ENCODE peak calls at places on chromosomes 7 and 10, in four cellular contexts. A is HepG2, I is K562, M is GM12878. V is an unnamed sample.

GRCh38 chr10:31147220-31147608 is 115.5 kb upstream of the ZNF438 start:
- DNase-seq in A (no peak), I (no peak), M (no peak), V (no peak)

GRCh38 chr10:131000737-131001136 is 310.8 kb downstream of the TCERG1L start:
- DNase-seq in A (no peak), I (no peak), M (no peak), V (no peak)

GRCh38 chr7:151140826-151141225 is 26.7 kb downstream of the GBX1 start:
- DNase-seq in A (no peak), I (no peak), M (no peak), V (no peak)

GRCh38 chr10:34689053-34689452 is 126.0 kb downstream of the PARD3 start:
- DNase-seq in A (no peak), I (no peak), M (no peak), V (no peak)

GRCh38 chr7:29350351-29350750 is 155.8 kb downstream of the CHN2 start:
- DNase-seq in A (no peak), I (no peak), M (no peak), V (no peak)

GRCh38 chr7:143443153-143443552 is at the start of gene TAS2R60:
- DNase-seq in A (no peak), I (no peak), M (no peak), V (no peak)

GRCh38 chr10:69959911-69960310 is 92.7 kb upstream of the MACROH2A2 start:
- DNase-seq in A (no peak), I (no peak), M (no peak), V (no peak)

GRCh38 chr10:5951167-5951711 is 26.1 kb downstream of the IL15RA start:
- DNase-seq in A (no peak), I (no peak), M (no peak), V (no peak)

GRCh38 chr7:149257146-149257545 is 4.8 kb upstream of the ZNF783 start:
- DNase-seq in A (no peak), I (no peak), M (no peak), V (no peak)

GRCh38 chr10:43691503-43691902 is 42.8 kb upstream of the ZNF32 start:
- DNase-seq in A (no peak), I (no peak), M (no peak), V (no peak)

GRCh38 chr7:42745357-42746022 is 166.4 kb downstream of the C7orf25 start:
- DNase-seq in A (peak; percentile 1), I (peak; percentile 60), M (no peak), V (peak; percentile 54)

GRCh38 chr10:1372212-1372611 is 316.0 kb downstream of the WDR37 start:
- DNase-seq in A (no peak), I (no peak), M (no peak), V (no peak)

GRCh38 chr7:2231992-2232765 is 566 bp downstream of the MAD1L1 start:
- DNase-seq in A (peak; percentile 47), I (peak; percentile 22), M (no peak), V (peak; percentile 39)

GRCh38 chr7:149196151-149196704 is 882 bp downstream of the ZNF282 start:
- DNase-seq in A (no peak), I (peak; percentile 40), M (no peak), V (peak; percentile 38)

GRCh38 chr7:22438994-22439393 is 61.0 kb downstream of the STEAP1B start:
- DNase-seq in A (no peak), I (no peak), M (no peak), V (no peak)

GRCh38 chr7:151104411-151105235 is 18.3 kb downstream of the AGAP3 start:
- DNase-seq in A (no peak), I (no peak), M (no peak), V (no peak)

GRCh38 chr10:116706281-116706680 is 36.1 kb downstream of the HSPA12A start:
- DNase-seq in A (no peak), I (no peak), M (no peak), V (no peak)

GRCh38 chr10:129163536-129163935 is 303.5 kb upstream of the MGMT start:
- DNase-seq in A (no peak), I (no peak), M (no peak), V (no peak)

GRCh38 chr7:111873963-111874693 is 311.8 kb upstream of the IMMP2L start:
- DNase-seq in A (no peak), I (no peak), M (no peak), V (no peak)

GRCh38 chr10:84008878-84009277 is 130.4 kb upstream of the GHITM start:
- DNase-seq in A (no peak), I (peak; percentile 72), M (no peak), V (peak; percentile 56)

GRCh38 chr10:6162589-6163356 is 40.0 kb upstream of the PFKFB3 start:
- DNase-seq in A (no peak), I (peak; percentile 61), M (no peak), V (peak; percentile 42)

GRCh38 chr7:131692131-131692960 is 135.9 kb upstream of the PODXL start:
- DNase-seq in A (peak; percentile 10), I (peak; percentile 83), M (no peak), V (peak; percentile 82)

GRCh38 chr10:84537447-84537931 is 209.1 kb downstream of the CCSER2 start:
- DNase-seq in A (peak; percentile 49), I (peak; percentile 81), M (no peak), V (peak; percentile 66)

GRCh38 chr7:42770106-42770505 is 141.8 kb downstream of the C7orf25 start:
- DNase-seq in A (no peak), I (no peak), M (no peak), V (no peak)

GRCh38 chr10:100696477-100696901 is 48.9 kb upstream of the PAX2 start:
- DNase-seq in A (no peak), I (no peak), M (peak; percentile 37), V (no peak)

GRCh38 chr10:29623797-29624196 is 11.0 kb downstream of the SVIL start:
- DNase-seq in A (peak; percentile 55), I (no peak), M (no peak), V (no peak)

GRCh38 chr10:132774179-132774904 is 11.6 kb downstream of the NKX6-2 start:
- DNase-seq in A (peak; percentile 56), I (no peak), M (no peak), V (no peak)

GRCh38 chr7:64590971-64591370 is 28.1 kb upstream of the ZNF680 start:
- DNase-seq in A (no peak), I (no peak), M (no peak), V (no peak)

GRCh38 chr7:84799131-84799530 is 387.7 kb downstream of the SEMA3D start:
- DNase-seq in A (no peak), I (no peak), M (no peak), V (no peak)

GRCh38 chr10:83983578-83984255 is 155.6 kb upstream of the GHITM start:
- DNase-seq in A (peak; percentile 15), I (peak; percentile 50), M (no peak), V (peak; percentile 26)

GRCh38 chr7:51262796-51263519 is 53.7 kb downstream of the COBL start:
- DNase-seq in A (no peak), I (no peak), M (no peak), V (no peak)

GRCh38 chr10:72037266-72037665 is 51.1 kb downstream of the SPOCK2 start:
- DNase-seq in A (no peak), I (no peak), M (no peak), V (no peak)

GRCh38 chr10:72034040-72034499 is 54.3 kb downstream of the SPOCK2 start:
- DNase-seq in A (peak; percentile 55), I (no peak), M (no peak), V (no peak)

GRCh38 chr10:72037811-72038210 is 50.5 kb downstream of the SPOCK2 start:
- DNase-seq in A (no peak), I (no peak), M (no peak), V (no peak)

GRCh38 chr10:72034761-72035160 is 53.6 kb downstream of the SPOCK2 start:
- DNase-seq in A (no peak), I (no peak), M (no peak), V (no peak)

GRCh38 chr10:72035488-72035887 is 52.9 kb downstream of the SPOCK2 start:
- DNase-seq in A (no peak), I (no peak), M (no peak), V (no peak)
- TF ChIP-seq FOXK2 in A (no peak), I (no peak), M (no peak), V (no peak)

DNA sequence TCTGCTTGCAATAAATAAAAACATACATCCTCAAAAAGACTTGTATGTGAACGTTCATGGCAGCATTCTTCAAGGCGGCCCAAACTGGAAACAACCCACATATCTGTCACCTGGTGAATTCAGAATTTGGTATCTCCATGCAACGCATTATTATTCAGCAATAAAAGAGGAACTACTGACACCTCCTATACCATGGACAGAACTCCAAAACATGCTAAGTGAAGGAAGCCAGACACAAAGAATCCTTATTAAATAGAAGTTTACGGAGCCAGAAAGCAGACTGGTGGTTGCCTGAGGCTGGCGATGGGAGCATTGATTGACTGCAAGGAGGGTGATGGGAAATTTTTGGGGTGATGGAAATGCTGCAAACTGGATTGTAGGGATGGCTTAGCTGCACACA is 530.8 kb upstream of the DPP6 start:
- DNase-seq in A (no peak), I (no peak), M (no peak), V (no peak)
- TF ChIP-seq FOXK2 in A (no peak), I (no peak), M (no peak), V (no peak)

GRCh38 chr10:71368639-71369038 is 28.1 kb upstream of the CDH23 start:
- DNase-seq in A (peak; percentile 16), I (no peak), M (no peak), V (peak; percentile 23)
- TF ChIP-seq FOXK2 in A (no peak), I (no peak), M (no peak), V (no peak)

GRCh38 chr10:78654047-78654590 is 414.6 kb upstream of the ZMIZ1 start:
- DNase-seq in A (no peak), I (no peak), M (no peak), V (no peak)

GRCh38 chr10:78656815-78657621 is 411.7 kb upstream of the ZMIZ1 start:
- DNase-seq in A (peak; percentile 90), I (peak; percentile 11), M (no peak), V (no peak)

GRCh38 chr10:78656397-78656796 is 412.4 kb upstream of the ZMIZ1 start:
- DNase-seq in A (no peak), I (no peak), M (no peak), V (no peak)

GRCh38 chr10:78657622-78658165 is 411.1 kb upstream of the ZMIZ1 start:
- DNase-seq in A (peak; percentile 79), I (peak; percentile 72), M (no peak), V (peak; percentile 78)

DNA sequence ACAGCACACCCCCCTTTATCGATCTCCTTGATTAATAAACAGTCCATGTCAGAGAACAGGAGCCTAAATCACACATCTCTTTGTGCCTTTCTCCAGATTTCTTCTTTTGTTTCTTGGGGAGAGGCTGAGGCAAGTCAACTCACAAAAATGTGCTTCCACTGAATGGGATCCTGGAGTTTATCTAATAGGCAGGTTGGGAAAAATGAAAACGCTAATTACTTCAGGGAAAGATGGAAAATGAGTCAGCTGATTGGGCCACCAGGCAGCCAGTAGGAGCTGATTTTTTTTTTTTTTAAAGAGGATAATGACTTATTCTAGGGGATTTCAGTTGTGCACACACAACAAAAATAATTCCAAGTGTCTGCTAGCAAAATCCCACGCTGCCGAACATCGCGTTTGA is 412.8 kb upstream of the ZMIZ1 start:
- DNase-seq in A (no peak), I (no peak), M (no peak), V (no peak)
- TF ChIP-seq FOXK2 in A (no peak), I (no peak), M (no peak), V (no peak)

V was measured in HEK293T.